ENCODE peak calls at places on chromosomes 1 and 21, in five cellular contexts. E, Y, K, T and M are unnamed samples. For H3K9me3, the result is how much of the 10 kb centered on the place peaks cover.

GRCh38 chr1:73909043-73909567 is 288.9 kb downstream of the LRRIQ3 start:
- DNase-seq in E (no peak), Y (no peak), K (no peak), T (no peak), M (no peak)

GRCh38 chr1:41515131-41515678 is 30.7 kb upstream of the EDN2 start:
- DNase-seq in E (no peak), Y (no peak), K (no peak), T (peak), M (no peak)

GRCh38 chr1:43545686-43546387 is 15.2 kb downstream of the PTPRF start:
- DNase-seq in E (no peak), Y (peak), K (peak), T (peak), M (no peak)

GRCh38 chr1:60573121-60573520 is 499.6 kb upstream of the C1orf87 start:
- DNase-seq in E (no peak), Y (no peak), K (no peak), T (no peak), M (no peak)

GRCh38 chr1:109765483-109765815 is 1.7 kb upstream of the EPS8L3 start:
- DNase-seq in E (no peak), Y (no peak), K (no peak), T (peak), M (no peak)

GRCh38 chr1:53129891-53130597 is 12.4 kb downstream of the SLC1A7 start:
- DNase-seq in E (no peak), Y (peak), K (peak), T (peak), M (no peak)

GRCh38 chr1:94069649-94070285 is 51.2 kb downstream of the ABCA4 start:
- DNase-seq in E (no peak), Y (no peak), K (no peak), T (no peak), M (no peak)

GRCh38 chr1:220579317-220579716 is 51.4 kb downstream of the MARK1 start:
- DNase-seq in E (no peak), Y (no peak), K (no peak), T (no peak), M (no peak)

GRCh38 chr1:62810420-62811274 is 26.7 kb downstream of the ATG4C start:
- DNase-seq in E (no peak), Y (no peak), K (no peak), T (no peak), M (no peak)

GRCh38 chr1:39507230-39507928 is 15.9 kb downstream of the BMP8A start:
- DNase-seq in E (no peak), Y (no peak), K (peak), T (no peak), M (no peak)

GRCh38 chr21:35284199-35284598 is 235.1 kb upstream of the RUNX1 start:
- DNase-seq in E (no peak), Y (peak), K (peak), T (peak), M (no peak)

GRCh38 chr1:4754816-4755215 is 100.4 kb downstream of the AJAP1 start:
- DNase-seq in E (no peak), Y (no peak), K (no peak), T (no peak), M (no peak)
- H3K9me3 ChIP-seq in E (under half), Y (under half), K (under half), T (under half), M (under half)

GRCh38 chr21:23249760-23250159 is 2251.6 kb downstream of the NCAM2 start:
- DNase-seq in E (no peak), Y (no peak), K (no peak), T (no peak), M (no peak)
- H3K9me3 ChIP-seq in E (under half), Y (under half), K (under half), T (under half), M (under half)

GRCh38 chr1:49045371-49045770 is 268.7 kb upstream of the BEND5 start:
- DNase-seq in E (no peak), Y (no peak), K (no peak), T (no peak), M (no peak)
- H3K9me3 ChIP-seq in E (under half), Y (under half), K (under half), T (under half), M (under half)

GRCh38 chr21:40185208-40185607 is 318.0 kb downstream of the PCP4 start:
- DNase-seq in E (no peak), Y (no peak), K (no peak), T (no peak), M (no peak)

GRCh38 chr21:40191196-40191595 is 324.0 kb downstream of the PCP4 start:
- DNase-seq in E (no peak), Y (no peak), K (no peak), T (no peak), M (no peak)

GRCh38 chr21:40191616-40192015 is 324.4 kb downstream of the PCP4 start:
- DNase-seq in E (no peak), Y (no peak), K (no peak), T (no peak), M (no peak)

GRCh38 chr21:40186036-40186435 is 318.8 kb downstream of the PCP4 start:
- DNase-seq in E (no peak), Y (no peak), K (no peak), T (no peak), M (no peak)
- H3K9me3 ChIP-seq in E (under half), Y (under half), K (under half), T (under half), M (under half)

DNA sequence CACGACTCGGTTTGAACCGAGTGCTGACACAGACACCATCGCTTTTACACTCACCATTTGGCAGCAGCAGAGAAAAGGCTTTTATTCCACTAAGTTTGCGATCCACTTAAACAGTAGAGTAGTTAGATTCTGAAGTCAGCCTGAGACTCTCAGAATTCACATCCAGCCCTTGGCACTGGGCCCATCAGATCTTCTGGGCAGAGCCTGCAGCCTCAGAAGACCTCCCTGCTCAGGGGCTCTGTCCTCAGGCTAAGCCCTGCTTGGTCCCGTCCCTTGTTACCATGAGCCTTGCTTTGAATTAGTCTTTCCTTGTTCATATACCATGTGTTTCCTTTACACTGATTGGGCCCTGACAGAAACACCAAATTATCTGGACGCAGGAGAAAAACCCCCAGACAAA is 41.4 kb upstream of the AJAP1 start:
- DNase-seq in E (no peak), Y (no peak), K (peak), T (no peak), M (no peak)
- H3K9me3 ChIP-seq in E (under half), Y (under half), K (under half), T (under half), M (under half)

GRCh38 chr1:4976859-4977440 is 322.5 kb downstream of the AJAP1 start:
- DNase-seq in E (no peak), Y (no peak), K (peak), T (no peak), M (no peak)
- H3K9me3 ChIP-seq in E (under half), Y (under half), K (under half), T (under half), M (under half)

DNA sequence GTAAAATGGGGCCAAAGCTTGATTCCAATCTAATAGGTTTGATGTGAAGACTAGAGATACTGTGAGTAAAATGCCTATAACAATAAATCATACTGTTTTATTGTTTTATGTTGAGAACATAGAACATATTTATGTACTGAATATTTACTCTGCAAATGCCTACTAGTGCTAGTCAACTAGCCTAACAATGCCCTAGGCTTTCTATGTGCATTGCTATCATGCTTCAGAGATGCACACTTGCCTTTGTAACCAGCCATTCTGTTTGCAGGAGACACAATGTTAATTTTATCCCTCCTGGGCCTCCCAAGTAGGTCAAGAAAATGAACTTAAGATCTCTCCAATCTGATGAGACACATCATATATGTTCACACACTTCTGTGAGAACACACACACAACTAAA is 530.8 kb upstream of the BEND5 start:
- DNase-seq in E (no peak), Y (no peak), K (no peak), T (no peak), M (no peak)
- H3K9me3 ChIP-seq in E (under half), Y (under half), K (under half), T (under half), M (under half)